ENCODE peak calls at places on chromosomes 7 and 10, in four cellular contexts. H, D, S and X are unnamed samples.

GRCh38 chr10:96673318-96674099 is 46.8 kb downstream of the PIK3AP1 start:
- DNase-seq in H (peak), D (peak), S (no peak), X (peak)

GRCh38 chr10:79221110-79222051 is 125.9 kb upstream of the PPIF start:
- DNase-seq in H (peak), D (peak), S (no peak), X (peak)

GRCh38 chr7:55016746-55017090 is 2.1 kb upstream of the EGFR start:
- DNase-seq in H (no peak), D (no peak), S (no peak), X (no peak)

GRCh38 chr7:140646931-140647647 is 6.5 kb upstream of the DENND2A start:
- DNase-seq in H (no peak), D (peak), S (no peak), X (peak)

GRCh38 chr7:194257-194995 is 2.1 kb downstream of the FAM20C start:
- DNase-seq in H (peak), D (peak), S (no peak), X (peak)

GRCh38 chr10:60978287-60979115 is 34.5 kb upstream of the RHOBTB1 start:
- DNase-seq in H (no peak), D (no peak), S (no peak), X (peak)

GRCh38 chr10:119090968-119091367 is 10.4 kb upstream of the EIF3A start:
- DNase-seq in H (no peak), D (no peak), S (peak), X (no peak)

GRCh38 chr10:32004161-32004591 is 52.0 kb downstream of the KIF5B start:
- DNase-seq in H (no peak), D (peak), S (no peak), X (peak)

GRCh38 chr10:62769574-62770242 is 34.8 kb upstream of the ADO start:
- DNase-seq in H (no peak), D (no peak), S (no peak), X (no peak)

GRCh38 chr7:27107901-27108381 is 5.5 kb upstream of the HOXA2 start:
- DNase-seq in H (no peak), D (no peak), S (no peak), X (no peak)

GRCh38 chr7:94975316-94975715 is 67.9 kb downstream of the PPP1R9A start:
- DNase-seq in H (no peak), D (no peak), S (no peak), X (no peak)